ENCODE peak calls at places on chromosomes 12 and 14, in four cellular contexts. H is right atrium auricular region, F is fibroblast of lung, M is aorta. S is an unnamed sample. For H3K4me1, the result is how much of the 10 kb centered on the place peaks cover.

GRCh38 chr12:130013771-130014484 is 110.1 kb upstream of the TMEM132D start:
- DNase-seq in H (no peak), F (peak), M (no peak), S (peak)

GRCh38 chr12:111455448-111456320 is 50.0 kb downstream of the SH2B3 start:
- DNase-seq in H (peak), F (peak), M (no peak), S (no peak)

GRCh38 chr14:105398726-105399440 is 545 bp downstream of the TEX22 start:
- DNase-seq in H (no peak), F (no peak), M (peak), S (no peak)

GRCh38 chr12:112374166-112374740 is 8.0 kb downstream of the HECTD4 start:
- DNase-seq in H (peak), F (no peak), M (no peak), S (no peak)

GRCh38 chr12:25694072-25694471 is 141.0 kb upstream of the LMNTD1 start:
- DNase-seq in H (peak), F (peak), M (no peak), S (no peak)

GRCh38 chr12:113232787-113233585 is 11.7 kb downstream of the TPCN1 start:
- DNase-seq in H (no peak), F (no peak), M (peak), S (peak)

GRCh38 chr14:104941508-104942365 is 17.1 kb downstream of the PLD4 start:
- DNase-seq in H (no peak), F (no peak), M (peak), S (peak)

GRCh38 chr14:66015046-66015780 is 471.0 kb upstream of the CCDC196 start:
- DNase-seq in H (no peak), F (no peak), M (no peak), S (no peak)

GRCh38 chr12:108349245-108349644 is 10.1 kb upstream of the CMKLR1 start:
- DNase-seq in H (no peak), F (no peak), M (peak), S (no peak)

GRCh38 chr12:69687390-69687789 is 11.7 kb downstream of the BEST3 start:
- DNase-seq in H (no peak), F (peak), M (no peak), S (no peak)

GRCh38 chr14:20379743-20380142 is 33.6 kb downstream of the TEP1 start:
- DNase-seq in H (no peak), F (no peak), M (no peak), S (no peak)

GRCh38 chr12:49777800-49778748 is 36.7 kb downstream of the TMBIM6 start:
- DNase-seq in H (no peak), F (peak), M (no peak), S (peak)

GRCh38 chr14:62253931-62254330 is 491.7 kb downstream of the SNAPC1 start:
- DNase-seq in H (no peak), F (peak), M (no peak), S (no peak)

GRCh38 chr14:105148604-105149145 is 19.9 kb downstream of the JAG2 start:
- DNase-seq in H (no peak), F (no peak), M (peak), S (peak)

GRCh38 chr14:75234173-75234855 is 44.3 kb upstream of the FOS start:
- DNase-seq in H (peak), F (peak), M (peak), S (peak)

GRCh38 chr14:89245802-89246201 is 171.2 kb downstream of the FOXN3 start:
- DNase-seq in H (no peak), F (no peak), M (no peak), S (no peak)

GRCh38 chr12:91633734-91634357 is 451.2 kb upstream of the DCN start:
- DNase-seq in H (no peak), F (peak), M (no peak), S (no peak)

GRCh38 chr12:6554990-6555691 is 701 bp downstream of the IFFO1 start:
- DNase-seq in H (no peak), F (no peak), M (peak), S (peak)

GRCh38 chr12:47017041-47017713 is 62.2 kb upstream of the PCED1B start:
- DNase-seq in H (no peak), F (no peak), M (no peak), S (no peak)

GRCh38 chr14:84482256-84483071 is 1047.5 kb upstream of the FLRT2 start:
- DNase-seq in H (no peak), F (peak), M (no peak), S (no peak)

GRCh38 chr12:6899837-6900519 is 4.6 kb upstream of the LRRC23 start:
- DNase-seq in H (peak), F (peak), M (peak), S (peak)

GRCh38 chr14:35351897-35352273 is 52.7 kb downstream of the NFKBIA start:
- DNase-seq in H (no peak), F (no peak), M (no peak), S (no peak)

GRCh38 chr12:12788675-12789368 is 3.4 kb downstream of the APOLD1 start:
- DNase-seq in H (peak), F (peak), M (peak), S (peak)

DNA sequence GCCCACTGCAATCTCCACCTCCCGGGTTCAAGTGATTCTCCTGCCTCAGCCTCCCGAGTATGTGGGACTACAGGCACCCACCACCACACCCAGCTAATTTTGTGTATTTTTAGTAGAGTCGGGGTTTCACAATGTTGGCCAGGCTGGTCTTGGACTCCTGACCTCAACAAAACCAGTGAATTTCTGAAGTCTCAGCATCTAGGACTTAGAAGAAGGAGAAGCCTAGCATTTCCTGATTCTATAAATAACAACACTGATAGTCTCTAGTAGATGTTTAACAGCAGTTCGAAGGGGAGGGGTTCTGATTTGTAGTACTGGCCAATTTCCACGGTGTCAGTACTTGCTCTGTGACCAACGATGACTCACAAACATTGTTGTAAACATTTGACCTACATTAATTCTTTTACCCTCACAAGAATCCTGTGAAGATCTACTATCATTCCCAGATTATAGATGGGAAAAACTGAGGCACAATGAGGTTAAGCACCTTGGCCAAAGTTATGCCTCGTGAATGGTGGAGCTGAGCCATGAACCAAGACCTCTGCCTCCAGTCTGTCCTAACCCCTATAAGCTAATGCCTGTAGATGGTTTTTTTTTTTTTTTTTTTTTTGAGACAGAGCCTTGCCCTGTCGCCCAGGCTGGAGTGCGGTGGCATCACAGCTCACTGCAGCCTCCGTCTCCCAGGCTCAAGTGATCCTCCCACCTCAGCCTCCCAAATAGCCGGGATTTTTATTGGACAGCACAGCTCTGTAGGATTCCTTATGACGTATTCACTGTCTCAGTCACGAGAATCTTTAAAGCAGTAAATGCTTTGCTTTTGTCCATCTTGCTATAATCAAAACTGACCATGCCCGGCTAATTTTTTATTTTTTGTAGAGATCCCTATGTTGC is 5.2 kb downstream of the P2RX4 start:
- DNase-seq in H (no peak), F (peak), M (no peak), S (peak)
- H3K27ac ChIP-seq in H (peak), F (peak), M (no peak), S (peak)

GRCh38 chr12:57131896-57132744 is 3.8 kb downstream of the LRP1 start:
- DNase-seq in H (no peak), F (no peak), M (no peak), S (no peak)
- H3K4me1 ChIP-seq in H (under half), F (half or more), M (under half), S (under half)

DNA sequence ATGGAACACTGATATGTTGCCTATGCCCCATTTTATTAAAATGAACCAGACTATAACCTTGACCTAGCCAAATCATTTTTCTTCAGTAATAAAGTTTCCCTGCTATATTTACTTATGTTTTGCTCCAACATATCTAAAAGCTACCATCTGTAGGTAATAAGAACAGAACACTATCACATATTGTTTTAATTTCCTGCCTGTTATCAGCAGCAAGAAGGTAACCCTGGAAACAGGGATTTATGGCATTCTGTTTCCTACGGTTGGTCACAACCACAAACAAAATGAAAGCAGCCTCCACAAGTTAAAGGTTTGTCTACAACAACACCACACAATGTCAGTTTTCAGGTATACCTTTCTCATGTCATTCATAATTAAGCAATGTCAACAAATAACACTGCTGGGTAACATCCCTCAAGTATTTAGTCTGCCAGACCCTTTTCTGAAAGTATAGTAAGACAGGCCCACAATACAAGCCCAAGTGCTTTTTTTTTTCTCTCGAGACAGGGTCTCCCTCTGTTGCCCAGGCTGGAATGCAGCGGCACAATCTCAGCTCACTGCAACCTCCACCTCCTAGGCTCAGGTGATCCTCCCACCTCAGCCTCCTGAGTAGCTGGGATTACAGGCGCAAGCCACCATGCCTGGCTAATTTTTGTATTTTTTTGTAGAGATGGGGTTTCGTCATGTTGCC is 25.5 kb downstream of the GCH1 start:
- DNase-seq in H (no peak), F (no peak), M (no peak), S (no peak)
- H3K27ac ChIP-seq in H (no peak), F (no peak), M (no peak), S (no peak)

GRCh38 chr12:110090266-110091135 is 33.7 kb upstream of the IFT81 start:
- DNase-seq in H (no peak), F (no peak), M (no peak), S (no peak)

GRCh38 chr12:110088936-110089335 is 35.2 kb upstream of the IFT81 start:
- DNase-seq in H (no peak), F (no peak), M (no peak), S (no peak)

GRCh38 chr12:110091136-110091711 is 32.9 kb upstream of the IFT81 start:
- DNase-seq in H (no peak), F (no peak), M (no peak), S (no peak)

DNA sequence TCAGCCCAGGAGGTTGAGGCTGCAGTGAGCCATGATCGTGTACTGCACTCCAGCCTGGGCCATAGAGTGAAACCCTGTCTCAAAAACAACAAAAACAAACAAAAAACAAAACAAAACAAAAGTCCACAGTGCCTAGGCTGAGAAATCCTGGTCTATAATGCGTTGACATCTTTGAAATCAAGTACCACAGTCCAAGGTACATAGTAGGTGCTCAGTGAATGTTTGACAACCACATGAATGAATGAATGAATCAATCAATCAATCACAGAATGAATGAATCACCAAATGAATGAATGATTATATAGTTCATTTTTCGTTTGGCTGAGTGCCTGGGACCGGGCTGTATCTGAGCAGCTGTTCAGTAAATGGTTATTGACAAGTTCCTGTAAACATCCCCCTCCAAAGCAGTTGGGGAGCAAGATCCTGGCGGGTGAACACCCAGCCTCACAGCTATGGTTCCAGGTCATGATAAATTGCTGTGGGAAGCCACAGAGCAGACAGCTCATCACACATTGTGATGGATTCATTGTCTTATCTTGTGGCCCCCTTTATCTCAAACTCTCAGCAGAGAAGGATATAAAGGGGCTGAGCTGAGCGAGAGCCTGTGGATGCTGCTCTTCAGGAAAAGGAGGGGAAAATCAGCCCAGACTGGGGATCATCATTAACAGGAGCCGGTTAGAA is 30.4 kb upstream of the IFT81 start:
- DNase-seq in H (no peak), F (no peak), M (no peak), S (no peak)
- H3K4me1 ChIP-seq in H (under half), F (under half), M (under half), S (under half)

GRCh38 chr14:96797188-96797942 is at the start of gene VRK1:
- DNase-seq in H (peak), F (peak), M (peak), S (peak)
- H3K27ac ChIP-seq in H (no peak), F (peak), M (no peak), S (no peak)

GRCh38 chr14:61186793-61187641 is 94.1 kb downstream of the TMEM30B start:
- DNase-seq in H (no peak), F (peak), M (no peak), S (peak)
- H3K4me1 ChIP-seq in H (under half), F (under half), M (under half), S (under half)

GRCh38 chr14:102629700-102630365 is 37.4 kb downstream of the RCOR1 start:
- DNase-seq in H (no peak), F (peak), M (no peak), S (no peak)
- H3K27ac ChIP-seq in H (peak), F (no peak), M (no peak), S (no peak)

S was measured in right cardiac atrium.